ENCODE peak calls at places on chromosomes 12 and 14, in nine cellular contexts. C is NCI-H2081, P is NCI-H146, T is RKO, G is T-helper 2 cell, D is GM06990, R is AG20443, S is T-helper 1 cell, H is GM23338. V is an unnamed sample.

GRCh38 chr12:108571604-108572165 is 9.3 kb downstream of the ISCU start:
- DNase-seq in D (no peak), S (no peak), T (no peak), H (no peak), G (no peak), C (no peak), R (no peak), P (no peak), V (no peak)

GRCh38 chr14:75833326-75834020 is 148.3 kb downstream of the TGFB3 start:
- DNase-seq in D (no peak), C (no peak), T (no peak), R (no peak), H (no peak), P (no peak), G (no peak), S (no peak), V (no peak)

GRCh38 chr12:124663206-124663605 is 95.8 kb upstream of the NCOR2 start:
- DNase-seq in T (no peak), P (no peak), C (no peak), D (no peak), R (peak), H (no peak), S (no peak), G (no peak), V (no peak)

GRCh38 chr14:74531467-74531866 is 37.9 kb downstream of the ISCA2 start:
- DNase-seq in D (no peak), R (peak), S (no peak), H (peak), T (no peak), G (no peak), P (no peak), C (no peak), V (peak)

GRCh38 chr14:71372411-71372838 is 465.2 kb downstream of the PCNX1 start:
- DNase-seq in P (no peak), R (peak), D (no peak), C (no peak), G (no peak), H (no peak), T (peak), S (no peak), V (peak)

GRCh38 chr14:35766700-35767082 is 42.4 kb downstream of the RALGAPA1 start:
- DNase-seq in R (no peak), C (no peak), T (no peak), S (no peak), H (no peak), P (no peak), G (no peak), D (no peak), V (no peak)

GRCh38 chr14:93171366-93171765 is 13.3 kb downstream of the MOAP1 start:
- DNase-seq in T (no peak), P (no peak), G (no peak), H (no peak), C (no peak), S (no peak), D (no peak), R (no peak), V (no peak)

GRCh38 chr14:30521899-30522736 is 36.8 kb upstream of the G2E3 start:
- DNase-seq in P (peak), C (peak), D (peak), T (peak), S (no peak), H (peak), G (no peak), R (peak), V (peak)

GRCh38 chr12:55797068-55797467 is 20.5 kb downstream of the SARNP start:
- DNase-seq in R (peak), G (no peak), T (peak), S (no peak), D (no peak), H (peak), P (peak), C (peak), V (peak)

GRCh38 chr14:96275182-96276112 is 19.4 kb downstream of the BDKRB1 start:
- DNase-seq in T (peak), S (peak), C (peak), P (peak), G (peak), D (peak), H (peak), R (peak), V (peak)

GRCh38 chr12:121957831-121958515 is 39.6 kb downstream of the CFAP251 start:
- DNase-seq in H (no peak), T (no peak), P (no peak), C (no peak), R (no peak), S (no peak), G (no peak), D (no peak), V (no peak)

GRCh38 chr12:58583956-58584355 is 336.3 kb downstream of the LRIG3 start:
- DNase-seq in D (no peak), H (no peak), S (no peak), T (no peak), R (peak), G (no peak), P (no peak), C (no peak), V (no peak)

GRCh38 chr12:63021126-63021525 is 86.2 kb upstream of the PPM1H start:
- DNase-seq in D (no peak), C (no peak), R (no peak), G (no peak), T (no peak), H (peak), S (no peak), P (no peak), V (no peak)